ENCODE peak calls at places on chromosomes 11 and 22, in ten cellular contexts. Q is AG09309; G is amniotic epithelial cell; Y is PC-3; D is astrocyte of the cerebellum; L is stimulated activated naive CD8-positive, alpha-beta T cell treated with anti-CD3 and anti-CD28 coated beads, Interleukin-15, Interleukin-2, amounts not matched to agents 100 U/mL and 50 U/mL, for 24 hours; X is endothelial cell; T is thoracic aorta; P is neural crest cell; A is activated CD4-positive, alpha-beta T cell treated with anti-CD3 and anti-CD28 coated beads for 24 hours. O is an unnamed sample.

GRCh38 chr11:70289582-70289981 is 19.1 kb downstream of the PPFIA1 start:
- DNase-seq in D (no peak), G (no peak), X (no peak), L (no peak), Q (no peak), P (no peak), Y (no peak), T (no peak), A (no peak), O (no peak)

GRCh38 chr11:128579790-128580504 is 7.4 kb downstream of the ETS1 start:
- DNase-seq in D (no peak), Q (no peak), Y (peak; percentile 51), A (no peak), T (no peak), X (no peak), G (peak; percentile 53), P (no peak), L (no peak), O (no peak)

GRCh38 chr11:119520966-119521365 is 98.0 kb upstream of the THY1 start:
- DNase-seq in Y (no peak), A (no peak), G (no peak), P (no peak), X (no peak), T (no peak), L (no peak), D (no peak), Q (no peak), O (no peak)

GRCh38 chr11:77669848-77670511 is 32.4 kb upstream of the CLNS1A start:
- DNase-seq in T (no peak), G (peak; percentile 92), A (no peak), D (no peak), X (no peak), Q (no peak), Y (peak; percentile 68), P (no peak), L (no peak), O (no peak)

GRCh38 chr11:12066799-12067508 is 43.4 kb upstream of the MICAL2 start:
- DNase-seq in A (no peak), X (no peak), D (no peak), Y (peak; percentile 50), L (no peak), G (peak; percentile 82), P (no peak), T (no peak), Q (peak; percentile 95), O (no peak)

GRCh38 chr22:30538280-30538679 is 8.3 kb downstream of the SEC14L6 start:
- DNase-seq in L (no peak), D (no peak), G (peak; percentile 20), Y (peak; percentile 1), T (no peak), A (no peak), Q (no peak), X (no peak), P (no peak), O (no peak)

GRCh38 chr11:61149624-61150615 is 11.3 kb downstream of the VPS37C start:
- DNase-seq in T (no peak), P (peak; percentile 31), A (no peak), Q (no peak), D (no peak), X (no peak), Y (peak; percentile 54), G (peak; percentile 46), L (no peak), O (no peak)

GRCh38 chr11:133070790-133071189 is 461.5 kb downstream of the OPCML start:
- DNase-seq in X (no peak), Q (no peak), D (no peak), P (no peak), A (no peak), L (no peak), Y (no peak), G (no peak), T (no peak), O (no peak)

GRCh38 chr11:30432716-30433115 is 109.8 kb downstream of the ARL14EP start:
- DNase-seq in A (no peak), Q (no peak), Y (no peak), D (no peak), G (no peak), L (no peak), P (no peak), X (no peak), T (no peak), O (no peak)

GRCh38 chr11:104905271-104905670 is 7.0 kb upstream of the CASP12 start:
- DNase-seq in X (no peak), Y (peak; percentile 26), L (no peak), D (no peak), A (no peak), Q (no peak), P (no peak), T (no peak), G (no peak), O (no peak)

GRCh38 chr22:38104084-38104483 is 6.4 kb downstream of the BAIAP2L2 start:
- DNase-seq in Y (peak; percentile 31), A (no peak), G (peak; percentile 31), D (no peak), T (no peak), L (no peak), P (no peak), X (no peak), Q (no peak), O (peak; percentile 34)

GRCh38 chr11:101444164-101444563 is 139.6 kb downstream of the TRPC6 start:
- DNase-seq in P (no peak), G (no peak), X (no peak), D (no peak), T (no peak), A (no peak), Y (peak; percentile 46), L (no peak), Q (no peak), O (no peak)

GRCh38 chr11:108693852-108694251 is 29.0 kb downstream of the DDX10 start:
- DNase-seq in D (no peak), L (no peak), X (no peak), T (no peak), P (no peak), A (no peak), Y (peak; percentile 68), Q (no peak), G (peak; percentile 63), O (no peak)

O was measured in heart left ventricle.